ENCODE peak calls at places on chromosomes 3 and 15, in ten cellular contexts. P is lower lobe of right lung; H is A549; N is ascending aorta; T is CD8-positive, alpha-beta memory T cell; Y is keratinocyte; V is ovary; K is mesendoderm; X is breast epithelium; M is fibroblast of lung. R is an unnamed sample.

GRCh38 chr15:65184305-65184943 is 718 bp downstream of the CLPX start:
- DNase-seq in V (peak; percentile 77), P (peak; percentile 70), M (peak; percentile 54), N (peak; percentile 78), X (peak; percentile 49), H (peak; percentile 73), T (peak; percentile 26), K (peak; percentile 78), Y (no peak), R (peak; percentile 79)

GRCh38 chr3:125594581-125595011 is 701 bp downstream of the OSBPL11 start:
- DNase-seq in X (no peak), V (peak; percentile 37), P (no peak), H (no peak), Y (no peak), K (peak; percentile 30), T (no peak), M (no peak), N (no peak), R (no peak)

GRCh38 chr15:57033715-57034439 is 115.4 kb downstream of the TCF12 start:
- DNase-seq in N (no peak), X (no peak), V (no peak), P (no peak), M (no peak), T (no peak), Y (no peak), H (no peak), K (no peak), R (no peak)

GRCh38 chr3:39383190-39383912 is at the start of gene SLC25A38:
- DNase-seq in H (peak; percentile 95), N (peak; percentile 89), P (peak; percentile 92), X (peak; percentile 54), M (peak; percentile 88), K (peak; percentile 96), T (peak; percentile 83), V (peak; percentile 82), Y (no peak), R (peak; percentile 75)

GRCh38 chr3:123027292-123028232 is at the start of gene SEMA5B:
- DNase-seq in K (peak; percentile 93), V (peak; percentile 65), P (peak; percentile 46), N (peak; percentile 66), T (no peak), X (no peak), Y (no peak), M (peak; percentile 20), H (peak; percentile 36), R (peak; percentile 60)

GRCh38 chr3:172040976-172041963 is 1.9 kb downstream of the FNDC3B start:
- DNase-seq in X (peak; percentile 39), M (peak; percentile 58), Y (no peak), P (no peak), T (no peak), K (peak; percentile 53), N (no peak), H (no peak), V (peak; percentile 60), R (no peak)

GRCh38 chr3:81985996-81986723 is 224.7 kb upstream of the GBE1 start:
- DNase-seq in K (peak; percentile 9), H (no peak), T (no peak), V (no peak), Y (no peak), M (no peak), N (no peak), P (no peak), X (no peak), R (no peak)

GRCh38 chr3:184381261-184382224 is 1.7 kb downstream of the CHRD start:
- DNase-seq in H (no peak), M (no peak), N (no peak), P (no peak), V (no peak), Y (no peak), K (peak; percentile 80), T (no peak), X (no peak), R (peak; percentile 55)

GRCh38 chr3:25557641-25558040 is 107.1 kb downstream of the TOP2B start:
- DNase-seq in K (no peak), X (no peak), T (no peak), V (no peak), Y (no peak), P (no peak), N (no peak), H (no peak), M (peak; percentile 61), R (no peak)

GRCh38 chr15:80308002-80308401 is 56.0 kb upstream of the CTXND1 start:
- DNase-seq in K (peak; percentile 69), X (no peak), M (no peak), P (no peak), N (no peak), H (no peak), V (no peak), T (no peak), Y (no peak), R (no peak)

GRCh38 chr3:112086018-112086854 is at the start of gene C3orf52:
- DNase-seq in K (peak; percentile 96), T (peak; percentile 41), V (peak; percentile 78), X (peak; percentile 69), M (peak; percentile 83), Y (no peak), P (peak; percentile 90), H (peak; percentile 94), N (peak; percentile 89), R (peak; percentile 88)

GRCh38 chr15:67521770-67522568 is 1.0 kb downstream of the C15orf61 start:
- DNase-seq in P (no peak), T (no peak), M (peak; percentile 44), K (no peak), X (no peak), V (no peak), Y (no peak), H (peak; percentile 20), N (no peak), R (no peak)

GRCh38 chr3:13507791-13508339 is 27.8 kb downstream of the HDAC11 start:
- DNase-seq in Y (no peak), H (no peak), N (no peak), P (peak; percentile 45), T (no peak), X (peak; percentile 39), M (peak; percentile 26), V (peak; percentile 56), K (peak; percentile 46), R (no peak)
- H3K4me1 ChIP-seq in Y (peaks cover 16% of the 10 kb centered on the region), H (peaks cover 6% of the 10 kb centered on the region), N (peaks cover 2% of the 10 kb centered on the region), P (no peaks in the 10 kb centered on the region), T (no peaks in the 10 kb centered on the region), X (peaks cover 3% of the 10 kb centered on the region), M (peaks cover 2% of the 10 kb centered on the region), V (peaks cover 7% of the 10 kb centered on the region), K (no peaks in the 10 kb centered on the region), R (peaks cover 4% of the 10 kb centered on the region)

GRCh38 chr3:47851888-47852603 is 49.1 kb downstream of the DHX30 start:
- DNase-seq in X (no peak), H (no peak), P (no peak), K (no peak), T (no peak), Y (no peak), N (no peak), V (no peak), M (no peak), R (no peak)

GRCh38 chr3:47850803-47851417 is 48.0 kb downstream of the DHX30 start:
- DNase-seq in P (no peak), T (no peak), V (no peak), N (no peak), Y (no peak), M (no peak), H (no peak), K (no peak), X (no peak), R (no peak)

GRCh38 chr3:47854267-47854666 is 51.3 kb downstream of the DHX30 start:
- DNase-seq in T (no peak), K (no peak), H (no peak), Y (no peak), V (peak; percentile 25), X (no peak), P (no peak), N (no peak), M (no peak), R (no peak)

GRCh38 chr3:47854720-47855455 is 52.0 kb downstream of the DHX30 start:
- DNase-seq in T (no peak), M (no peak), K (no peak), V (peak; percentile 31), H (no peak), N (no peak), Y (no peak), P (no peak), X (no peak), R (peak; percentile 42)

DNA sequence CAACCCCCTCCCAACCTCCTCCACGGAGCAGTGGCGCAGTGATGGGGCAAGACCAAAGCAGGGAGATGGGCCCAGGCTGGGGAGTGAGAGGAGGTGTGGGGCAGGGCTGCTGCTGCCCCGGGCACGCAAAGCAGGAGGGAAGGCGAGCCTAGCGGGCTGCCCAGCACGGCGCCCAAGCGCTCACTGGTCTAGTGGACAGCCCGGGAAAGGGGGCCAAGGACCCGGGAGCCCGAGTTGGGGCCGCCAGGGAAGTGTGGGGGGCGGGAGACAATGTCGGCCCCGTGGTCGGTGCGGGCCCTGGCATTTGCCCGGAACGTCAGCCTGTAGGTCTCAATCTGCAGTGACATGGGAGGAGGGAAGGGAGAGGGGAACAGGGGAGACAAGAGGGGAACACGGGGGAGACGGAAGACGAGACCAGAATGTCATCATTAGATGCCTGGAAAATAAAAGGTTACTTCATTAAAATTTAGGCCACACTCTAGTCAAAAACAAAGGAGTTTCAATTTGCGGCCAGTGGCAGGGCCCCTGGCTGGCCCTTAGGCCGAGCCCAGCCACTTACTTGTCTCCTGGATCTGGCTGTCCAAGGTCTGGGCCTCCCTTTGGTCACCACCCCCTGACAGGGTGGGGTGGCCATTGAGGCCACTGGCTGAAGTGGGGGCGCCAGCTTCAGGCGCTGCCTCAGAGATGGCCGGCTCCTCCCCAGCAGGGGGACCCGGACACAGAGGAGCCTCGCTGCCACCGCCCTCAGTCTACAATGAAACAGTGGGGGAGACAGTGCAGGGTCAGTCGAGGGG is 49.9 kb downstream of the DHX30 start:
- DNase-seq in Y (no peak), P (no peak), N (no peak), T (no peak), V (no peak), K (no peak), M (no peak), H (no peak), X (no peak), R (peak; percentile 39)
- H3K27ac ChIP-seq in Y (no peak overlapping the region), P (no peak overlapping the region), N (peak overlapping the region; percentile 18), T (no peak overlapping the region), V (no peak overlapping the region), K (no peak overlapping the region), M (no peak overlapping the region), H (no peak overlapping the region), X (no peak overlapping the region), R (no peak overlapping the region)

GRCh38 chr15:68634531-68634930 is 55.7 kb downstream of the CORO2B start:
- DNase-seq in N (no peak), X (no peak), V (no peak), K (no peak), Y (no peak), H (no peak), T (no peak), M (no peak), P (no peak), R (no peak)
- H3K4me1 ChIP-seq in N (peaks cover 22% of the 10 kb centered on the region), X (peaks cover 9% of the 10 kb centered on the region), V (peaks cover 52% of the 10 kb centered on the region), K (no peaks in the 10 kb centered on the region), Y (peaks cover 19% of the 10 kb centered on the region), H (no peaks in the 10 kb centered on the region), T (no peaks in the 10 kb centered on the region), M (peaks cover 46% of the 10 kb centered on the region), P (peaks cover 48% of the 10 kb centered on the region), R (peaks cover 20% of the 10 kb centered on the region)

DNA sequence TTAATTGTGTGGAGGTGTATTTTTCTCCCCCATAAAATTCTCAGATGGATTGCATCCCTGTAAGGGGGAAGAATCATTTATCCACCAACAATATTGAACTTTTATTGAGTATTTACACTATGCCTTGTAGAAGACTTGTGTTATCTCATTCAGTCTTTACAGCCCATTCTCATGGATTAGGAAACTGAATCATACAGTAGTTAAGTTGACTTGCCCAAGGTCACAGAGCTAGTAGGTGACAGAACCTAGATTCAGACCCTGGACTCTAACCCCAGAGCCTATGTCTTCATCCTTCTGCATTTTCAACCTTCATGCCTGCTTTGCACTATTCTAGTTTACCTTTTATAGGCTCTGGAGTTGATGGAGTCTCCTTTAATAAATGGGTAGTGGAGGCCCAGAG is 226.8 kb downstream of the LPP start:
- DNase-seq in P (no peak), H (no peak), N (no peak), V (no peak), Y (no peak), X (no peak), T (no peak), M (no peak), K (no peak), R (no peak)
- H3K27ac ChIP-seq in P (no peak overlapping the region), H (no peak overlapping the region), N (no peak overlapping the region), V (no peak overlapping the region), Y (no peak overlapping the region), X (no peak overlapping the region), T (no peak overlapping the region), M (no peak overlapping the region), K (no peak overlapping the region), R (no peak overlapping the region)

R was measured in psoas muscle.